ENCODE peak calls at places on chromosomes 6 and 20, in five cellular contexts. E is esophagus muscularis mucosa, U is tibial nerve, B is WERI-Rb-1, G is endothelial cell. S is an unnamed sample.

GRCh38 chr20:41329435-41330342 is 10.9 kb upstream of the LPIN3 start:
- DNase-seq in B (no peak), G (no peak), E (no peak), U (peak; percentile 73), S (peak; percentile 97)

GRCh38 chr6:126180585-126180984 is 159.3 kb upstream of the CENPW start:
- DNase-seq in E (no peak), U (no peak), B (no peak), G (no peak), S (peak; percentile 62)

GRCh38 chr20:37484386-37484785 is 36.7 kb upstream of the NNAT start:
- DNase-seq in B (no peak), E (no peak), G (no peak), U (no peak), S (no peak)

GRCh38 chr6:3314621-3315020 is 55.9 kb downstream of the PSMG4 start:
- DNase-seq in G (no peak), U (no peak), E (no peak), B (no peak), S (no peak)

GRCh38 chr20:44247131-44247571 is at the start of gene GDAP1L1:
- DNase-seq in B (peak; percentile 83), U (no peak), G (peak; percentile 22), E (no peak), S (no peak)

GRCh38 chr6:42694586-42694985 is 27.8 kb downstream of the PRPH2 start:
- DNase-seq in U (no peak), G (no peak), E (no peak), B (no peak), S (no peak)

GRCh38 chr20:17969884-17970409 is 1.1 kb downstream of the MGME1 start:
- DNase-seq in G (peak; percentile 9), B (no peak), E (no peak), U (peak; percentile 29), S (no peak)

GRCh38 chr20:50252715-50253500 is 62.3 kb downstream of the CEBPB start:
- DNase-seq in U (no peak), B (no peak), G (no peak), E (no peak), S (no peak)

GRCh38 chr6:26045939-26046368 is 41.3 kb upstream of the HFE start:
- DNase-seq in E (no peak), U (no peak), G (no peak), B (no peak), S (no peak)

GRCh38 chr6:79384845-79385244 is 150.4 kb upstream of the HMGN3 start:
- DNase-seq in G (no peak), E (no peak), B (no peak), U (no peak), S (no peak)

GRCh38 chr6:14273196-14273595 is 155.6 kb downstream of the CD83 start:
- DNase-seq in E (peak; percentile 66), B (no peak), G (no peak), U (no peak), S (no peak)

GRCh38 chr20:62157387-62158087 is 14.0 kb downstream of the SS18L1 start:
- DNase-seq in B (no peak), U (no peak), G (no peak), E (no peak), S (no peak)

GRCh38 chr6:144131248-144131709 is 19.0 kb upstream of the STX11 start:
- DNase-seq in G (no peak), B (no peak), U (no peak), E (no peak), S (no peak)

GRCh38 chr20:37314617-37315292 is 25.3 kb downstream of the MANBAL start:
- DNase-seq in G (no peak), U (peak; percentile 35), E (no peak), B (no peak), S (no peak)

GRCh38 chr6:22053385-22053997 is 243.3 kb downstream of the PRL start:
- DNase-seq in G (no peak), U (no peak), E (no peak), B (no peak), S (no peak)

GRCh38 chr6:35583893-35584688 is 71.4 kb upstream of the TULP1 start:
- DNase-seq in E (no peak), B (peak; percentile 86), G (peak; percentile 70), U (peak; percentile 77), S (peak; percentile 53)

GRCh38 chr6:125231133-125231532 is 70.6 kb downstream of the HDDC2 start:
- DNase-seq in U (no peak), G (no peak), E (no peak), B (no peak), S (no peak)

GRCh38 chr20:45940053-45940452 is 5.6 kb downstream of the PCIF1 start:
- DNase-seq in E (no peak), U (no peak), G (no peak), B (no peak), S (no peak)

GRCh38 chr20:38725959-38726848 is 1.9 kb downstream of the SLC32A1 start:
- DNase-seq in B (peak; percentile 85), E (no peak), G (peak; percentile 92), U (no peak), S (no peak)

GRCh38 chr6:105359419-105360366 is 43.2 kb downstream of the PREP start:
- DNase-seq in E (no peak), G (no peak), B (no peak), U (no peak), S (peak; percentile 29)

GRCh38 chr6:157219201-157220200 is 103.8 kb downstream of the TMEM242 start:
- DNase-seq in G (no peak), E (no peak), B (no peak), U (no peak), S (no peak)

GRCh38 chr6:45126033-45126432 is 202.1 kb upstream of the RUNX2 start:
- DNase-seq in G (no peak), E (no peak), B (no peak), U (no peak), S (no peak)

GRCh38 chr6:473356-473755 is 81.8 kb downstream of the IRF4 start:
- DNase-seq in U (no peak), B (no peak), G (no peak), E (no peak), S (no peak)

GRCh38 chr20:59832406-59833156 is 100.9 kb downstream of the SYCP2 start:
- DNase-seq in E (peak; percentile 89), B (no peak), U (no peak), G (no peak), S (no peak)

GRCh38 chr20:59831901-59832240 is 101.6 kb downstream of the SYCP2 start:
- DNase-seq in G (no peak), E (peak; percentile 87), U (no peak), B (no peak), S (no peak)

GRCh38 chr20:59830107-59831023 is 103.1 kb downstream of the SYCP2 start:
- DNase-seq in U (no peak), E (peak; percentile 80), G (no peak), B (no peak), S (no peak)

GRCh38 chr20:59829415-59830106 is 103.9 kb downstream of the SYCP2 start:
- DNase-seq in G (no peak), U (no peak), E (peak; percentile 90), B (no peak), S (no peak)

DNA sequence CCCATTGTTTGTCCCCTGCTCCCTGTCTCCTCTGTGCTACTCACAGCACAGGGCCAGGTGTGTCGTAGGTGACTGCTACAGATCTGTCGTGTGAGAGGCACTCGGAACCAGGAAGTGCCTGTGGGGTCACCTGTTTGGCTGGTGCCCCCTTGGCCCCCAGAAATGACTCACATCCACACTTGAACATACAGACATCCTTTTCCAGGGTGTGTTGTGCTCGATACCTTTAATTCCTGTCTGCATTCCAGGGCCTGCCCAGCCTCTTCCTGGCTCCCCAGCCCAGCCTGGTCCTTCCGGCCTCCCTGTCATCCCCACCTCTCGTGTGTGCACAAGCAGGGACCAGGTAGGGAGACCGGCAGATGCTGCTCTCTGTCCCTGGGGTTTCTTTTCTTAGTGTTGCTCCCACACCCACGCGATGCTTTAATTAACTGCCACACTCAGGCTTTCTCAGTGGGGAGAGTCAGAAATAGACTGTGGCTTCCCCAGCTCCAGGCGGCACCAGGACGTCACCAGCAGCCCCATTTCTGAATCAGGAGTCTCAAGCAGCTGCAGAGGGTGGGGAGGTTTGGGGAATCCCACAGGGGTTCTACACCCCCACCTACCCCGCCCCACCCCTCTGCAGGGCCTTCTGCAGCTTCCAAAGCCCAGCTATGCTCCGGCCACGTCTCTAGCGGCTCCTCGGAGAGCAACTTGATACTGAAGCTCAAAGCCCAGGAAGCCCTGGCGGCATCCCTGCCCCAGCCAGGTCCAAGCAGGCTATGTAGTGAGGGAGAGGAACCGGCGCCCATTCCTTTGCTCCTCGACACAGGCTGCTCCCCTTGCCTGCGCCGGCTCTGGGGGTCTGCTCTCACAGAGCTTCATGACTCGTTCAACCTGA is 102.2 kb downstream of the SYCP2 start:
- DNase-seq in G (no peak), B (no peak), U (no peak), E (peak; percentile 92), S (no peak)
- TF ChIP-seq CTCF in G (no peak), B (no peak), U (no peak), E (no peak), S (no peak)

DNA sequence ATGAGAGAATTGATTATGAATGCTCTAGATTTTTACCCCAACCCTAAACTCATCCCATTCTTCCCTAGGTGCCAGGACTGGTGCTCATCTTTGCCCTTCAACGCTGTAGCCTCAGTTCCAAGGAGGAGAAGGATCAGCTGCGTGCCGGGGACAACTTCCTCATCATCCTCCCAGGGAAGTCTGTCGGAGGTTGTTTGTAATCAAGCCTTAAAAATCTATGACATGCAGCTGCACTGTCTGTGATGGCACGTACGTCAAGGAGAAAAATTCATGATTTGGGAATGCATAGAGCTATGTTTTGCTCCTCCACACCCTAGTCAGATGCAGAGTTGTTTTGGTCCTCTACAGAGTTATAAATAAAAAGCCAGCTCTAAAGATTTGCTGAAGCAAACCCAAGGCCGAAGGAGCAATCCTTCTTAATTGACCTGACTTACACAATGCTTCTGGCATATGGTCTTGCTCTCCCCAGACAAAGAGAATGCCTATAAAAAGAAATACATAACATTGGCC is 244.2 kb downstream of the HIVEP2 start:
- DNase-seq in B (no peak), U (no peak), E (peak; percentile 45), G (no peak), S (no peak)
- TF ChIP-seq CTCF in B (no peak), U (no peak), E (no peak), G (no peak), S (no peak)

DNA sequence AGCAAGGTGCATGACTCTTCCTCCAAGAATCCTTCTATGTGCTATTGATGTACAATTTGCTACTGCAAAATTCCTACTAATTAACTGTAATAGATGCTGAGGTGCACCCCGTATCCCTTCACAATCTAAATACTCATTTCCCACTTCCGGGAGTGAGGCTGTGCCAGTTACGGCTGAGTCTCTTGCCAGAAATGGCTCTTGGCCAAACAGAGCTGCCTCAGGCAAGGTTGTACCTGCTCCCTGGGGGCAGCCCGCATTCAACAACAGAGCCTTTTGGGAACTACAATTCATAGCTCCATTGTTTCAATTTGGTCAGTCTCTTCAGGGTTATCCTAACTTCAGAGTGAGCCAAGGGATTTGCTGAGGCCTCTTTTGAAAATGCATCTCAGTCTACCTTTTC is 789.8 kb upstream of the MAP3K7 start:
- DNase-seq in U (no peak), B (no peak), E (no peak), G (no peak), S (no peak)
- TF ChIP-seq CTCF in U (no peak), B (no peak), E (no peak), G (no peak), S (no peak)

GRCh38 chr20:4459081-4459480 is 262.6 kb upstream of the PRND start:
- DNase-seq in B (no peak), U (no peak), E (no peak), G (no peak), S (no peak)

GRCh38 chr20:4455996-4456395 is 265.7 kb upstream of the PRND start:
- DNase-seq in U (no peak), B (no peak), G (no peak), E (no peak), S (no peak)

GRCh38 chr20:4453369-4453768 is 268.3 kb upstream of the PRND start:
- DNase-seq in B (no peak), U (no peak), G (no peak), E (no peak), S (no peak)

GRCh38 chr20:4455301-4455701 is 266.4 kb upstream of the PRND start:
- DNase-seq in E (peak; percentile 74), B (no peak), U (no peak), G (no peak), S (no peak)

GRCh38 chr20:4457566-4458543 is 263.9 kb upstream of the PRND start:
- DNase-seq in U (no peak), B (no peak), E (peak; percentile 70), G (no peak), S (no peak)
- TF ChIP-seq CTCF in U (no peak), B (no peak), E (no peak), G (no peak), S (no peak)

S was measured in HFF-Myc.